ENCODE peak calls at places on chromosomes 6 and 20, in six cellular contexts. B, S, G, T, P and V are unnamed samples. For H3K9me3, the result is how much of the 10 kb centered on the place peaks cover.

GRCh38 chr6:124967444-124967843 is 5.2 kb downstream of the RNF217 start:
- DNase-seq in B (no peak), S (no peak), G (no peak), T (no peak), P (no peak), V (no peak)

GRCh38 chr20:59020938-59021551 is 1.8 kb downstream of the TUBB1 start:
- DNase-seq in B (no peak), S (no peak), G (no peak), T (no peak), P (no peak), V (no peak)

GRCh38 chr6:56808871-56809359 is 146.0 kb upstream of the BEND6 start:
- DNase-seq in B (no peak), S (peak), G (no peak), T (no peak), P (no peak), V (no peak)

GRCh38 chr6:135346747-135347146 is 150.8 kb downstream of the AHI1 start:
- DNase-seq in B (no peak), S (no peak), G (no peak), T (no peak), P (no peak), V (no peak)

GRCh38 chr20:31738729-31739549 is at the start of gene TPX2:
- DNase-seq in B (peak), S (peak), G (peak), T (peak), P (peak), V (peak)

GRCh38 chr6:132333639-132334516 is 67.4 kb downstream of the MOXD1 start:
- DNase-seq in B (no peak), S (peak), G (no peak), T (no peak), P (no peak), V (no peak)

GRCh38 chr20:46635514-46636091 is 15.7 kb downstream of the SLC13A3 start:
- DNase-seq in B (no peak), S (no peak), G (peak), T (no peak), P (no peak), V (no peak)

GRCh38 chr20:52379723-52380336 is 188.3 kb upstream of the ZFP64 start:
- DNase-seq in B (peak), S (peak), G (peak), T (no peak), P (peak), V (peak)

GRCh38 chr6:16437984-16438383 is 199.6 kb downstream of the GMPR start:
- DNase-seq in B (peak), S (no peak), G (peak), T (no peak), P (no peak), V (no peak)

GRCh38 chr6:109406196-109406595 is 23.9 kb upstream of the CD164 start:
- DNase-seq in B (no peak), S (no peak), G (no peak), T (no peak), P (no peak), V (no peak)

GRCh38 chr6:83853968-83854501 is 875 bp downstream of the RIPPLY2 start:
- DNase-seq in B (no peak), S (no peak), G (no peak), T (no peak), P (no peak), V (peak)

GRCh38 chr6:27295301-27296079 is 16.6 kb downstream of the POM121L2 start:
- DNase-seq in B (no peak), S (peak), G (no peak), T (no peak), P (no peak), V (no peak)
- H3K9me3 ChIP-seq in B (under half), S (under half), G (under half), T (under half), P (under half), V (half or more)

DNA sequence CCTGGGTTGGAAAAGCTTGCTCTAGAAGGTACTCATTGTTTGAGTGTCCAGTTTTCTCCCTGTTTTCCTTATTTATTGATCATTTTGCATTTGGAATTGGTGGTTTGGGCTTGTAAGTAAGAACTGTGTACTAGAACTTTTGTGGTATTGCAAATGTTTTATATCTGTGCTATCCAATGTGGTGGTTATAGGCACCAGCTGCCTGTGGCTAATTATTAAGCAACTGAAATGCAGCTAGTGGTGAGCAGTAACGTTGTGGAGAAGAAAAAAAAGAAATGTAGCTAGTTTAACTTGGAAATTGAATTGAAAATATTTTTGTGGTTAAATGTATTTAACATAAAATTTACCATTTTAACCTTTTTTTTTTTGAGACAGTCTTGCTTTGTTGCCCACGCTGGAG is 50.7 kb upstream of the MAPK13 start:
- DNase-seq in B (no peak), S (no peak), G (no peak), T (no peak), P (no peak), V (no peak)
- H3K9me3 ChIP-seq in B (under half), S (under half), G (under half), T (under half), P (under half), V (under half)

GRCh38 chr6:144438103-144438502 is 153.0 kb downstream of the UTRN start:
- DNase-seq in B (no peak), S (no peak), G (no peak), T (no peak), P (no peak), V (no peak)
- H3K9me3 ChIP-seq in B (under half), S (under half), G (under half), T (under half), P (under half), V (under half)

DNA sequence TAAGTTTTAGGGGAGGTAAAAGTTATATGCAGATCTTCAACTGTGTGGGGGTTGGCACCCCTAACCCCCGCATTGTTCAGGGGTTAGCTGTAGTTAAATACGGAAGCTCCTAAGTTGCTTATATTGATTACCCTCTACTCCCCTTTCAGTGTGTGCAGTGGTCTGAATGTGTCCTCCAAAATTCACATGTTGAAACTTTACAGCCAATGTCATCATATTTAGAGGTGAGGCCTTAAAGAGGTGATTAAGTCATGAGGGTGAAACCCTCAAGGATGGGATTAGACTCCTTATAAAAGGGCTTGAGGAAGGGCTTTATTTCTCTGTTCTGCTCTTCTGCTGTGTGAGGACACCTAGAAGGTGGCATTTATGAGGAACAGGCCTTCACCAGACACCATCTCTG is 22.3 kb downstream of the TULP4 start:
- DNase-seq in B (no peak), S (no peak), G (no peak), T (no peak), P (no peak), V (no peak)
- H3K9me3 ChIP-seq in B (under half), S (under half), G (under half), T (under half), P (under half), V (under half)